ENCODE peak calls at places on chromosomes 11 and 22, in six cellular contexts. B, T, R, G, I and Z are unnamed samples.

GRCh38 chr11:3840870-3841425 is at the start of gene RHOG:
- DNase-seq in G (peak), I (peak), B (peak), T (no peak), R (peak), Z (peak)

GRCh38 chr11:70531281-70532065 is 133.1 kb downstream of the CTTN start:
- DNase-seq in R (no peak), T (no peak), I (no peak), G (no peak), B (no peak), Z (no peak)

GRCh38 chr11:112837162-112837826 is 123.9 kb upstream of the NCAM1 start:
- DNase-seq in G (no peak), I (no peak), T (no peak), B (no peak), R (no peak), Z (no peak)

GRCh38 chr11:59573216-59573615 is 42.4 kb downstream of the OSBP start:
- DNase-seq in B (peak), I (no peak), G (no peak), R (no peak), T (no peak), Z (no peak)

GRCh38 chr11:72824811-72825505 is 10.7 kb downstream of the ATG16L2 start:
- DNase-seq in R (no peak), G (no peak), B (no peak), T (no peak), I (no peak), Z (no peak)

GRCh38 chr11:123180574-123180973 is 14.5 kb downstream of the CLMP start:
- DNase-seq in T (no peak), I (no peak), R (no peak), G (no peak), B (no peak), Z (no peak)

GRCh38 chr11:86214710-86215109 is 29.8 kb upstream of the EED start:
- DNase-seq in I (no peak), B (no peak), R (no peak), T (peak), G (no peak), Z (no peak)

GRCh38 chr11:72684236-72684912 is 10.2 kb upstream of the PDE2A start:
- DNase-seq in R (peak), B (peak), T (peak), I (peak), G (peak), Z (peak)

GRCh38 chr22:20996598-20997535 is 5.1 kb downstream of the THAP7 start:
- DNase-seq in B (no peak), I (no peak), G (no peak), T (no peak), R (no peak), Z (no peak)

GRCh38 chr22:48953830-48954229 is 873.8 kb downstream of the BRD1 start:
- DNase-seq in R (no peak), G (no peak), B (no peak), T (no peak), I (no peak), Z (no peak)

GRCh38 chr11:115585361-115586024 is 81.3 kb upstream of the CADM1 start:
- DNase-seq in B (no peak), T (peak), I (no peak), R (no peak), G (no peak), Z (no peak)

GRCh38 chr11:83676061-83676460 is 389.9 kb upstream of the CCDC90B start:
- DNase-seq in G (no peak), R (no peak), I (no peak), T (no peak), B (no peak), Z (no peak)

GRCh38 chr11:73478737-73479347 is 102.6 kb downstream of the RELT start:
- DNase-seq in R (peak), T (no peak), I (peak), B (peak), G (no peak), Z (no peak)

GRCh38 chr11:130905512-130905911 is 10.8 kb downstream of the SNX19 start:
- DNase-seq in I (no peak), T (no peak), R (no peak), B (no peak), G (no peak), Z (no peak)

GRCh38 chr11:47366020-47366490 is 12.3 kb downstream of the SPI1 start:
- DNase-seq in B (no peak), I (peak), G (no peak), T (no peak), R (no peak), Z (no peak)

GRCh38 chr11:2987881-2988280 is 4.2 kb downstream of the NAP1L4 start:
- DNase-seq in G (peak), I (no peak), T (peak), R (no peak), B (no peak), Z (no peak)